ENCODE peak calls at places on chromosomes 3 and 15, in six cellular contexts. P is SK-N-SH, H is GM12878, C is K562, Y is HepG2, N is H1. A is an unnamed sample.

GRCh38 chr3:197393711-197394110 is 95.3 kb upstream of the DLG1 start:
- DNase-seq in P (peak; percentile 1), H (no peak), C (no peak), Y (no peak), N (no peak), A (no peak)

GRCh38 chr3:197792019-197792647 is 1.1 kb downstream of the LRCH3 start:
- DNase-seq in P (no peak), H (no peak), C (no peak), Y (no peak), N (no peak), A (no peak)

GRCh38 chr15:79887517-79887916 is 9.3 kb downstream of the MTHFS start:
- DNase-seq in P (no peak), H (no peak), C (no peak), Y (no peak), N (no peak), A (no peak)

GRCh38 chr3:136634821-136635220 is 117.4 kb downstream of the STAG1 start:
- DNase-seq in P (no peak), H (no peak), C (no peak), Y (no peak), N (no peak), A (no peak)

GRCh38 chr3:183975981-183976662 is 41.6 kb downstream of the ABCC5 start:
- DNase-seq in P (no peak), H (no peak), C (peak; percentile 35), Y (no peak), N (no peak), A (no peak)

GRCh38 chr15:68775671-68776476 is 44.8 kb downstream of the ANP32A start:
- DNase-seq in P (no peak), H (no peak), C (no peak), Y (no peak), N (no peak), A (no peak)

GRCh38 chr3:186722457-186722856 is 5.3 kb downstream of the KNG1 start:
- DNase-seq in P (peak; percentile 18), H (no peak), C (no peak), Y (peak; percentile 18), N (peak; percentile 17), A (no peak)

GRCh38 chr3:14412831-14413380 is 10.5 kb downstream of the SLC6A6 start:
- DNase-seq in P (peak; percentile 69), H (no peak), C (no peak), Y (no peak), N (no peak), A (no peak)

GRCh38 chr3:132622148-132622547 is 25.1 kb downstream of the ACKR4 start:
- DNase-seq in P (no peak), H (no peak), C (no peak), Y (no peak), N (no peak), A (no peak)

GRCh38 chr3:129593595-129594339 is 12.7 kb downstream of the PLXND1 start:
- DNase-seq in P (no peak), H (no peak), C (no peak), Y (peak; percentile 95), N (no peak), A (peak; percentile 85)

GRCh38 chr3:56773588-56774330 is 28.0 kb downstream of the ARHGEF3 start:
- DNase-seq in P (no peak), H (no peak), C (no peak), Y (no peak), N (no peak), A (no peak)

GRCh38 chr3:44264146-44264545 is 22.5 kb downstream of the TOPAZ1 start:
- DNase-seq in P (no peak), H (no peak), C (no peak), Y (no peak), N (no peak), A (no peak)

GRCh38 chr3:186653984-186654383 is 11.8 kb upstream of the HRG start:
- DNase-seq in P (peak; percentile 32), H (no peak), C (no peak), Y (peak; percentile 60), N (peak; percentile 54), A (no peak)

GRCh38 chr15:74422723-74423442 is 10.9 kb downstream of the SEMA7A start:
- DNase-seq in P (no peak), H (no peak), C (no peak), Y (peak; percentile 82), N (peak; percentile 70), A (no peak)

GRCh38 chr3:37999836-38000235 is 9.2 kb downstream of the VILL start:
- DNase-seq in P (no peak), H (no peak), C (no peak), Y (no peak), N (no peak), A (no peak)

GRCh38 chr3:11625376-11626083 is 18.2 kb downstream of the VGLL4 start:
- DNase-seq in P (no peak), H (no peak), C (no peak), Y (no peak), N (no peak), A (no peak)

GRCh38 chr15:51313644-51314280 is 24.6 kb downstream of the CYP19A1 start:
- DNase-seq in P (no peak), H (no peak), C (no peak), Y (peak; percentile 89), N (no peak), A (no peak)

GRCh38 chr3:71636482-71636881 is 53.0 kb upstream of the FOXP1 start:
- DNase-seq in P (no peak), H (no peak), C (no peak), Y (no peak), N (no peak), A (no peak)

GRCh38 chr3:148911597-148911996 is 46.5 kb downstream of the CPA3 start:
- DNase-seq in P (no peak), H (no peak), C (no peak), Y (no peak), N (no peak), A (no peak)

GRCh38 chr15:50997371-50998051 is 89.0 kb downstream of the AP4E1 start:
- DNase-seq in P (no peak), H (no peak), C (no peak), Y (no peak), N (no peak), A (no peak)

GRCh38 chr3:125143538-125143937 is 69.0 kb downstream of the SLC12A8 start:
- DNase-seq in P (no peak), H (no peak), C (no peak), Y (no peak), N (no peak), A (no peak)

GRCh38 chr3:156750191-156750873 is 75.8 kb upstream of the LEKR1 start:
- DNase-seq in P (no peak), H (no peak), C (no peak), Y (no peak), N (no peak), A (no peak)

GRCh38 chr3:175222356-175222755 is 363.2 kb downstream of the NAALADL2 start:
- DNase-seq in P (no peak), H (no peak), C (no peak), Y (no peak), N (no peak), A (no peak)

GRCh38 chr3:72237679-72238320 is 452.9 kb upstream of the PROK2 start:
- DNase-seq in P (no peak), H (no peak), C (no peak), Y (no peak), N (no peak), A (no peak)

GRCh38 chr15:44489464-44489863 is 47.5 kb upstream of the EIF3J start:
- DNase-seq in P (no peak), H (no peak), C (no peak), Y (peak; percentile 5), N (no peak), A (no peak)

GRCh38 chr3:136250862-136251460 is 821 bp downstream of the PCCB start:
- DNase-seq in P (peak; percentile 63), H (peak; percentile 16), C (peak; percentile 72), Y (peak; percentile 64), N (peak; percentile 10), A (peak; percentile 75)

GRCh38 chr3:16885588-16885903 is 791 bp downstream of the PLCL2 start:
- DNase-seq in P (no peak), H (no peak), C (no peak), Y (no peak), N (no peak), A (no peak)

GRCh38 chr15:75454471-75455418 is 3.3 kb upstream of the SIN3A start:
- DNase-seq in P (peak; percentile 66), H (no peak), C (peak; percentile 56), Y (no peak), N (no peak), A (peak; percentile 49)

GRCh38 chr3:99817437-99818240 is at the start of gene CMSS1:
- DNase-seq in P (peak; percentile 89), H (peak; percentile 81), C (peak; percentile 84), Y (peak; percentile 77), N (peak; percentile 58), A (peak; percentile 95)

GRCh38 chr15:93179072-93179471 is 90.1 kb upstream of the RGMA start:
- DNase-seq in P (peak; percentile 24), H (peak; percentile 8), C (peak; percentile 16), Y (no peak), N (no peak), A (peak; percentile 92)

GRCh38 chr3:39275052-39275451 is 4.8 kb downstream of the CX3CR1 start:
- DNase-seq in P (no peak), H (no peak), C (no peak), Y (no peak), N (no peak), A (no peak)

GRCh38 chr3:89571707-89572106 is 464.3 kb downstream of the EPHA3 start:
- DNase-seq in P (no peak), H (no peak), C (no peak), Y (no peak), N (no peak), A (no peak)

GRCh38 chr3:112097378-112097777 is 11.2 kb downstream of the C3orf52 start:
- DNase-seq in P (no peak), H (no peak), C (peak; percentile 9), Y (peak; percentile 48), N (no peak), A (no peak)
- H3K4me3 ChIP-seq in P (no peak overlapping the region), H (no peak overlapping the region), C (no peak overlapping the region), Y (no peak overlapping the region), N (no peak overlapping the region), A (no peak overlapping the region)

GRCh38 chr3:168847293-168847883 is 751.7 kb upstream of the GOLIM4 start:
- DNase-seq in P (peak; percentile 25), H (peak; percentile 12), C (no peak), Y (no peak), N (no peak), A (no peak)
- TF ChIP-seq GABPA in P (no peak), H (no peak), C (no peak), Y (no peak), N (no peak), A (no peak)

DNA sequence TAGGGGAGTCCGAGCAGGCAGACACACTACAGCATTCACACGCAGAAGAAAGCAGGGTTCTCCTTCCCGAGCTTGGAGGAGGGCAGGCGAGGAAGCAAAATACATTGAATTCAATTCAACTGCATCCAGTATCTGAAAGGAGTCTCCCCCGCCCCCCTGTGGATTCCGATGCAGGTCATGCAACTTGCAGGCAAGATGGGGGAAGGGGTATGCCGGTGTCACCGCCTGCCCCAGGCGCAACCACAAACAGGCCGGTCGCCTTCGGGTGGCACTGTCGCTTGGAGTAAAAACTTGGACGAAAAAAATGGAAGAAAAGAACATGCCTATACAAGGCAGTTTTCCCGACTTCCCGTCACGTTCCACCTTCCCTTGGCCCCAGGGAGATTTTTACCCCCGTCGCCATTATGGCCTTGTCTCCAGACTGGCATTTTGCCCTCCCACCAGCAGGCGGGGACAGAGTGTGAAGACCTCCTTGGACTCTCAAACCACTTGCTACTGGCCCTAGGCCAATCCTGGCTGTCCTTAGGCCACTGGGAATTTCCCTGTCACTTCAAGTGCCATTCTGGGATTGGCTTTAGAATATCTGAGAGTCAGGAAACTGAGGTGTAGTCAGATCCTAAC is 1.6 kb upstream of the NTRK3 start:
- DNase-seq in P (peak; percentile 66), H (no peak), C (peak; percentile 44), Y (peak; percentile 8), N (peak; percentile 44), A (no peak)
- H3K4me3 ChIP-seq in P (no peak overlapping the region), H (no peak overlapping the region), C (no peak overlapping the region), Y (no peak overlapping the region), N (peak overlapping the region; percentile 80), A (no peak overlapping the region)

GRCh38 chr3:19934098-19934566 is at the start of gene EFHB:
- DNase-seq in P (peak; percentile 59), H (no peak), C (peak; percentile 75), Y (peak; percentile 39), N (peak; percentile 27), A (no peak)
- TF ChIP-seq GABPA in P (no peak), H (no peak), C (no peak), Y (no peak), N (no peak), A (no peak)